ENCODE peak calls at places on chromosome 5, in seven cellular contexts. One of them, this sample, is unnamed.

GRCh38 chr5:159444441-159445082 is 114.3 kb upstream of the IL12B start:
- DNase-seq in stimulated activated CD8-positive, alpha-beta memory T cell treated with anti-CD3 and anti-CD28 coated beads, Interleukin-15, amount 100 ng/mL, for 4 hours: no peak
- DNase-seq in OCI-LY7: peak
- DNase-seq in RWPE1: peak
- DNase-seq in substantia nigra: no peak
- DNase-seq in C1 segment of cervical spinal cord: no peak
- DNase-seq in GM19239: no peak
- DNase-seq in this sample: peak

GRCh38 chr5:142602720-142603245 is 83.1 kb downstream of the FGF1 start:
- DNase-seq in OCI-LY7: no peak
- DNase-seq in C1 segment of cervical spinal cord: no peak
- DNase-seq in substantia nigra: no peak
- DNase-seq in stimulated activated CD8-positive, alpha-beta memory T cell treated with anti-CD3 and anti-CD28 coated beads, Interleukin-15, amount 100 ng/mL, for 4 hours: no peak
- DNase-seq in GM19239: no peak
- DNase-seq in RWPE1: peak
- DNase-seq in this sample: peak

GRCh38 chr5:59066367-59067163 is 483.7 kb downstream of the RAB3C start:
- DNase-seq in OCI-LY7: no peak
- DNase-seq in C1 segment of cervical spinal cord: no peak
- DNase-seq in RWPE1: no peak
- DNase-seq in GM19239: no peak
- DNase-seq in substantia nigra: no peak
- DNase-seq in stimulated activated CD8-positive, alpha-beta memory T cell treated with anti-CD3 and anti-CD28 coated beads, Interleukin-15, amount 100 ng/mL, for 4 hours: no peak
- DNase-seq in this sample: peak

GRCh38 chr5:157998021-157998504 is 139.1 kb upstream of the CLINT1 start:
- DNase-seq in OCI-LY7: no peak
- DNase-seq in substantia nigra: no peak
- DNase-seq in RWPE1: peak
- DNase-seq in stimulated activated CD8-positive, alpha-beta memory T cell treated with anti-CD3 and anti-CD28 coated beads, Interleukin-15, amount 100 ng/mL, for 4 hours: no peak
- DNase-seq in GM19239: no peak
- DNase-seq in C1 segment of cervical spinal cord: no peak
- DNase-seq in this sample: peak

GRCh38 chr5:114419941-114420340 is 58.1 kb downstream of the KCNN2 start:
- DNase-seq in RWPE1: no peak
- DNase-seq in C1 segment of cervical spinal cord: no peak
- DNase-seq in substantia nigra: no peak
- DNase-seq in stimulated activated CD8-positive, alpha-beta memory T cell treated with anti-CD3 and anti-CD28 coated beads, Interleukin-15, amount 100 ng/mL, for 4 hours: no peak
- DNase-seq in GM19239: no peak
- DNase-seq in OCI-LY7: no peak
- DNase-seq in this sample: peak

GRCh38 chr5:76691470-76692273 is 24.3 kb upstream of the F2R start:
- DNase-seq in substantia nigra: no peak
- DNase-seq in C1 segment of cervical spinal cord: no peak
- DNase-seq in OCI-LY7: no peak
- DNase-seq in RWPE1: no peak
- DNase-seq in GM19239: no peak
- DNase-seq in stimulated activated CD8-positive, alpha-beta memory T cell treated with anti-CD3 and anti-CD28 coated beads, Interleukin-15, amount 100 ng/mL, for 4 hours: no peak
- DNase-seq in this sample: peak

GRCh38 chr5:41747291-41747690 is 122.9 kb downstream of the OXCT1 start:
- DNase-seq in OCI-LY7: no peak
- DNase-seq in RWPE1: no peak
- DNase-seq in stimulated activated CD8-positive, alpha-beta memory T cell treated with anti-CD3 and anti-CD28 coated beads, Interleukin-15, amount 100 ng/mL, for 4 hours: no peak
- DNase-seq in substantia nigra: no peak
- DNase-seq in C1 segment of cervical spinal cord: no peak
- DNase-seq in GM19239: no peak
- DNase-seq in this sample: peak

GRCh38 chr5:100790170-100790665 is 112.9 kb downstream of the ST8SIA4 start:
- DNase-seq in RWPE1: no peak
- DNase-seq in GM19239: no peak
- DNase-seq in C1 segment of cervical spinal cord: no peak
- DNase-seq in OCI-LY7: peak
- DNase-seq in substantia nigra: no peak
- DNase-seq in stimulated activated CD8-positive, alpha-beta memory T cell treated with anti-CD3 and anti-CD28 coated beads, Interleukin-15, amount 100 ng/mL, for 4 hours: no peak
- DNase-seq in this sample: no peak

GRCh38 chr5:131630208-131630962 is 4.6 kb downstream of the RAPGEF6 start:
- DNase-seq in OCI-LY7: no peak
- DNase-seq in RWPE1: no peak
- DNase-seq in GM19239: no peak
- DNase-seq in C1 segment of cervical spinal cord: no peak
- DNase-seq in stimulated activated CD8-positive, alpha-beta memory T cell treated with anti-CD3 and anti-CD28 coated beads, Interleukin-15, amount 100 ng/mL, for 4 hours: no peak
- DNase-seq in substantia nigra: no peak
- DNase-seq in this sample: no peak

GRCh38 chr5:99005506-99005905 is 76.7 kb upstream of the CHD1 start:
- DNase-seq in GM19239: no peak
- DNase-seq in OCI-LY7: no peak
- DNase-seq in C1 segment of cervical spinal cord: no peak
- DNase-seq in stimulated activated CD8-positive, alpha-beta memory T cell treated with anti-CD3 and anti-CD28 coated beads, Interleukin-15, amount 100 ng/mL, for 4 hours: no peak
- DNase-seq in RWPE1: no peak
- DNase-seq in substantia nigra: no peak
- DNase-seq in this sample: no peak

GRCh38 chr5:92180406-92180805 is 797.3 kb upstream of the ARRDC3 start:
- DNase-seq in C1 segment of cervical spinal cord: no peak
- DNase-seq in stimulated activated CD8-positive, alpha-beta memory T cell treated with anti-CD3 and anti-CD28 coated beads, Interleukin-15, amount 100 ng/mL, for 4 hours: no peak
- DNase-seq in GM19239: no peak
- DNase-seq in substantia nigra: no peak
- DNase-seq in RWPE1: no peak
- DNase-seq in OCI-LY7: no peak
- DNase-seq in this sample: no peak

GRCh38 chr5:88539642-88540476 is 271.2 kb upstream of the TMEM161B start:
- DNase-seq in C1 segment of cervical spinal cord: no peak
- DNase-seq in substantia nigra: no peak
- DNase-seq in stimulated activated CD8-positive, alpha-beta memory T cell treated with anti-CD3 and anti-CD28 coated beads, Interleukin-15, amount 100 ng/mL, for 4 hours: no peak
- DNase-seq in GM19239: no peak
- DNase-seq in RWPE1: no peak
- DNase-seq in OCI-LY7: no peak
- DNase-seq in this sample: no peak

GRCh38 chr5:173454764-173455598 is 126.8 kb upstream of the STC2 start:
- DNase-seq in stimulated activated CD8-positive, alpha-beta memory T cell treated with anti-CD3 and anti-CD28 coated beads, Interleukin-15, amount 100 ng/mL, for 4 hours: no peak
- DNase-seq in GM19239: no peak
- DNase-seq in substantia nigra: no peak
- DNase-seq in RWPE1: peak
- DNase-seq in C1 segment of cervical spinal cord: no peak
- DNase-seq in OCI-LY7: no peak
- DNase-seq in this sample: peak

GRCh38 chr5:103364074-103364473 is 105.5 kb downstream of the MACIR start:
- DNase-seq in substantia nigra: no peak
- DNase-seq in stimulated activated CD8-positive, alpha-beta memory T cell treated with anti-CD3 and anti-CD28 coated beads, Interleukin-15, amount 100 ng/mL, for 4 hours: no peak
- DNase-seq in C1 segment of cervical spinal cord: no peak
- DNase-seq in OCI-LY7: no peak
- DNase-seq in GM19239: no peak
- DNase-seq in RWPE1: no peak
- DNase-seq in this sample: no peak

GRCh38 chr5:148807845-148808244 is 18.6 kb upstream of the ADRB2 start:
- DNase-seq in stimulated activated CD8-positive, alpha-beta memory T cell treated with anti-CD3 and anti-CD28 coated beads, Interleukin-15, amount 100 ng/mL, for 4 hours: no peak
- DNase-seq in C1 segment of cervical spinal cord: no peak
- DNase-seq in substantia nigra: no peak
- DNase-seq in GM19239: no peak
- DNase-seq in RWPE1: no peak
- DNase-seq in OCI-LY7: peak
- DNase-seq in this sample: no peak

GRCh38 chr5:151740336-151740942 is 18.0 kb downstream of the ATOX1 start:
- DNase-seq in stimulated activated CD8-positive, alpha-beta memory T cell treated with anti-CD3 and anti-CD28 coated beads, Interleukin-15, amount 100 ng/mL, for 4 hours: no peak
- DNase-seq in GM19239: peak
- DNase-seq in RWPE1: peak
- DNase-seq in OCI-LY7: peak
- DNase-seq in C1 segment of cervical spinal cord: peak
- DNase-seq in substantia nigra: no peak
- DNase-seq in this sample: peak

GRCh38 chr5:108726446-108727091 is 21.1 kb upstream of the FER start:
- DNase-seq in C1 segment of cervical spinal cord: no peak
- DNase-seq in substantia nigra: no peak
- DNase-seq in RWPE1: peak
- DNase-seq in OCI-LY7: no peak
- DNase-seq in GM19239: no peak
- DNase-seq in stimulated activated CD8-positive, alpha-beta memory T cell treated with anti-CD3 and anti-CD28 coated beads, Interleukin-15, amount 100 ng/mL, for 4 hours: no peak
- DNase-seq in this sample: no peak

GRCh38 chr5:178193251-178193809 is 6.2 kb upstream of the GMCL2 start:
- DNase-seq in C1 segment of cervical spinal cord: no peak
- DNase-seq in GM19239: no peak
- DNase-seq in OCI-LY7: no peak
- DNase-seq in RWPE1: no peak
- DNase-seq in stimulated activated CD8-positive, alpha-beta memory T cell treated with anti-CD3 and anti-CD28 coated beads, Interleukin-15, amount 100 ng/mL, for 4 hours: no peak
- DNase-seq in substantia nigra: no peak
- DNase-seq in this sample: no peak

GRCh38 chr5:8710426-8710930 is 835.4 kb downstream of the SEMA5A start:
- DNase-seq in RWPE1: no peak
- DNase-seq in C1 segment of cervical spinal cord: no peak
- DNase-seq in substantia nigra: no peak
- DNase-seq in stimulated activated CD8-positive, alpha-beta memory T cell treated with anti-CD3 and anti-CD28 coated beads, Interleukin-15, amount 100 ng/mL, for 4 hours: no peak
- DNase-seq in OCI-LY7: no peak
- DNase-seq in GM19239: no peak
- DNase-seq in this sample: no peak

GRCh38 chr5:158813275-158813674 is 286.4 kb downstream of the EBF1 start:
- DNase-seq in RWPE1: no peak
- DNase-seq in C1 segment of cervical spinal cord: no peak
- DNase-seq in OCI-LY7: no peak
- DNase-seq in stimulated activated CD8-positive, alpha-beta memory T cell treated with anti-CD3 and anti-CD28 coated beads, Interleukin-15, amount 100 ng/mL, for 4 hours: no peak
- DNase-seq in substantia nigra: no peak
- DNase-seq in GM19239: no peak
- DNase-seq in this sample: no peak

GRCh38 chr5:36403601-36404311 is 102.1 kb upstream of the RANBP3L start:
- DNase-seq in OCI-LY7: no peak
- DNase-seq in substantia nigra: no peak
- DNase-seq in GM19239: no peak
- DNase-seq in C1 segment of cervical spinal cord: no peak
- DNase-seq in stimulated activated CD8-positive, alpha-beta memory T cell treated with anti-CD3 and anti-CD28 coated beads, Interleukin-15, amount 100 ng/mL, for 4 hours: no peak
- DNase-seq in RWPE1: no peak
- DNase-seq in this sample: peak

GRCh38 chr5:179797741-179798140 is 4.0 kb downstream of the LTC4S start:
- DNase-seq in GM19239: no peak
- DNase-seq in OCI-LY7: no peak
- DNase-seq in stimulated activated CD8-positive, alpha-beta memory T cell treated with anti-CD3 and anti-CD28 coated beads, Interleukin-15, amount 100 ng/mL, for 4 hours: no peak
- DNase-seq in RWPE1: no peak
- DNase-seq in substantia nigra: no peak
- DNase-seq in C1 segment of cervical spinal cord: no peak
- DNase-seq in this sample: no peak

GRCh38 chr5:170327168-170327567 is 29.6 kb upstream of the LCP2 start:
- DNase-seq in RWPE1: no peak
- DNase-seq in substantia nigra: no peak
- DNase-seq in stimulated activated CD8-positive, alpha-beta memory T cell treated with anti-CD3 and anti-CD28 coated beads, Interleukin-15, amount 100 ng/mL, for 4 hours: no peak
- DNase-seq in C1 segment of cervical spinal cord: no peak
- DNase-seq in GM19239: no peak
- DNase-seq in OCI-LY7: peak
- DNase-seq in this sample: no peak

GRCh38 chr5:154199263-154199662 is 8.7 kb downstream of the GALNT10 start:
- DNase-seq in RWPE1: no peak
- DNase-seq in stimulated activated CD8-positive, alpha-beta memory T cell treated with anti-CD3 and anti-CD28 coated beads, Interleukin-15, amount 100 ng/mL, for 4 hours: no peak
- DNase-seq in substantia nigra: no peak
- DNase-seq in GM19239: no peak
- DNase-seq in C1 segment of cervical spinal cord: no peak
- DNase-seq in OCI-LY7: no peak
- DNase-seq in this sample: no peak

GRCh38 chr5:165914462-165914861 is 2377.0 kb upstream of the WWC1 start:
- DNase-seq in OCI-LY7: no peak
- DNase-seq in RWPE1: no peak
- DNase-seq in substantia nigra: no peak
- DNase-seq in GM19239: no peak
- DNase-seq in C1 segment of cervical spinal cord: no peak
- DNase-seq in stimulated activated CD8-positive, alpha-beta memory T cell treated with anti-CD3 and anti-CD28 coated beads, Interleukin-15, amount 100 ng/mL, for 4 hours: no peak
- DNase-seq in this sample: no peak

GRCh38 chr5:157476699-157477408 is 16.8 kb downstream of the NIPAL4 start:
- DNase-seq in stimulated activated CD8-positive, alpha-beta memory T cell treated with anti-CD3 and anti-CD28 coated beads, Interleukin-15, amount 100 ng/mL, for 4 hours: no peak
- DNase-seq in RWPE1: peak
- DNase-seq in C1 segment of cervical spinal cord: no peak
- DNase-seq in OCI-LY7: peak
- DNase-seq in GM19239: peak
- DNase-seq in substantia nigra: no peak
- DNase-seq in this sample: peak

GRCh38 chr5:97752871-97753270 is 569.8 kb upstream of the RIOK2 start:
- DNase-seq in stimulated activated CD8-positive, alpha-beta memory T cell treated with anti-CD3 and anti-CD28 coated beads, Interleukin-15, amount 100 ng/mL, for 4 hours: no peak
- DNase-seq in GM19239: no peak
- DNase-seq in substantia nigra: no peak
- DNase-seq in RWPE1: no peak
- DNase-seq in OCI-LY7: no peak
- DNase-seq in C1 segment of cervical spinal cord: no peak
- DNase-seq in this sample: peak

GRCh38 chr5:172944741-172945140 is 14.5 kb upstream of the RPL26L1 start:
- DNase-seq in OCI-LY7: no peak
- DNase-seq in C1 segment of cervical spinal cord: no peak
- DNase-seq in substantia nigra: no peak
- DNase-seq in RWPE1: no peak
- DNase-seq in stimulated activated CD8-positive, alpha-beta memory T cell treated with anti-CD3 and anti-CD28 coated beads, Interleukin-15, amount 100 ng/mL, for 4 hours: no peak
- DNase-seq in GM19239: no peak
- DNase-seq in this sample: peak

GRCh38 chr5:151248651-151249050 is 4.3 kb upstream of the GM2A start:
- DNase-seq in GM19239: no peak
- DNase-seq in C1 segment of cervical spinal cord: no peak
- DNase-seq in RWPE1: no peak
- DNase-seq in stimulated activated CD8-positive, alpha-beta memory T cell treated with anti-CD3 and anti-CD28 coated beads, Interleukin-15, amount 100 ng/mL, for 4 hours: no peak
- DNase-seq in substantia nigra: no peak
- DNase-seq in OCI-LY7: no peak
- DNase-seq in this sample: no peak

GRCh38 chr5:150137168-150137957 is 18.3 kb downstream of the PDGFRB start:
- DNase-seq in RWPE1: no peak
- DNase-seq in C1 segment of cervical spinal cord: no peak
- DNase-seq in substantia nigra: no peak
- DNase-seq in OCI-LY7: no peak
- DNase-seq in stimulated activated CD8-positive, alpha-beta memory T cell treated with anti-CD3 and anti-CD28 coated beads, Interleukin-15, amount 100 ng/mL, for 4 hours: no peak
- DNase-seq in GM19239: no peak
- DNase-seq in this sample: no peak

GRCh38 chr5:180364306-180364856 is 11.2 kb upstream of the GFPT2 start:
- DNase-seq in C1 segment of cervical spinal cord: no peak
- DNase-seq in GM19239: no peak
- DNase-seq in substantia nigra: no peak
- DNase-seq in RWPE1: no peak
- DNase-seq in OCI-LY7: no peak
- DNase-seq in stimulated activated CD8-positive, alpha-beta memory T cell treated with anti-CD3 and anti-CD28 coated beads, Interleukin-15, amount 100 ng/mL, for 4 hours: no peak
- DNase-seq in this sample: no peak

GRCh38 chr5:128869970-128870747 is 95.1 kb upstream of the SLC27A6 start:
- DNase-seq in stimulated activated CD8-positive, alpha-beta memory T cell treated with anti-CD3 and anti-CD28 coated beads, Interleukin-15, amount 100 ng/mL, for 4 hours: no peak
- DNase-seq in substantia nigra: no peak
- DNase-seq in GM19239: no peak
- DNase-seq in RWPE1: no peak
- DNase-seq in OCI-LY7: no peak
- DNase-seq in C1 segment of cervical spinal cord: no peak
- DNase-seq in this sample: no peak

GRCh38 chr5:65243161-65243560 is 238.6 kb downstream of the ADAMTS6 start:
- DNase-seq in substantia nigra: no peak
- DNase-seq in OCI-LY7: no peak
- DNase-seq in RWPE1: no peak
- DNase-seq in stimulated activated CD8-positive, alpha-beta memory T cell treated with anti-CD3 and anti-CD28 coated beads, Interleukin-15, amount 100 ng/mL, for 4 hours: no peak
- DNase-seq in GM19239: no peak
- DNase-seq in C1 segment of cervical spinal cord: no peak
- DNase-seq in this sample: no peak

GRCh38 chr5:85132269-85132668 is 747.6 kb upstream of the EDIL3 start:
- DNase-seq in RWPE1: peak
- DNase-seq in OCI-LY7: no peak
- DNase-seq in C1 segment of cervical spinal cord: no peak
- DNase-seq in stimulated activated CD8-positive, alpha-beta memory T cell treated with anti-CD3 and anti-CD28 coated beads, Interleukin-15, amount 100 ng/mL, for 4 hours: no peak
- DNase-seq in substantia nigra: no peak
- DNase-seq in GM19239: no peak
- DNase-seq in this sample: no peak